ENCODE peak calls at places on chromosomes 5 and 9, in ten cellular contexts. B is WTC11, D is H1, L is HCT116, Z is HepG2, K is A549, V is SK-N-SH, Y is K562, G is endothelial cell of umbilical vein, X is GM12878. H is an unnamed sample.

GRCh38 chr5:104146652-104147051 is 584.1 kb upstream of the NUDT12 start:
- DNase-seq in D (no peak), Z (no peak), G (no peak), K (no peak), B (no peak), V (no peak), Y (no peak), X (no peak), L (no peak), H (no peak)

GRCh38 chr9:76255781-76256455 is 138.3 kb downstream of the RFK start:
- DNase-seq in Z (no peak), B (no peak), G (no peak), V (no peak), L (no peak), K (peak; percentile 21), D (no peak), X (no peak), Y (no peak), H (peak; percentile 28)

GRCh38 chr5:99000221-99000620 is 71.4 kb upstream of the CHD1 start:
- DNase-seq in V (no peak), G (no peak), L (no peak), B (no peak), K (no peak), X (no peak), D (no peak), Y (no peak), Z (no peak), H (no peak)

GRCh38 chr5:173328896-173329369 is 719 bp upstream of the STC2 start:
- DNase-seq in B (peak; percentile 70), V (no peak), G (peak; percentile 58), Z (peak; percentile 64), L (peak; percentile 54), Y (no peak), D (peak; percentile 78), K (peak; percentile 69), X (no peak), H (peak; percentile 43)

GRCh38 chr5:17217421-17218352 is at the start of gene BASP1:
- DNase-seq in L (no peak), V (peak; percentile 84), Y (no peak), Z (no peak), G (peak; percentile 67), D (peak; percentile 81), B (peak; percentile 81), K (peak; percentile 91), X (no peak), H (peak; percentile 88)

GRCh38 chr9:109861499-109861898 is 81.5 kb downstream of the PALM2AKAP2 start:
- DNase-seq in K (no peak), L (no peak), Z (no peak), D (no peak), X (no peak), V (no peak), Y (no peak), B (no peak), G (no peak), H (no peak)

GRCh38 chr9:134925011-134925511 is 7.3 kb upstream of the FCN1 start:
- DNase-seq in B (no peak), D (no peak), K (no peak), Y (no peak), X (no peak), L (no peak), Z (no peak), G (no peak), V (no peak), H (peak; percentile 72)

GRCh38 chr9:76716270-76716669 is 48.0 kb upstream of the PCA3 start:
- DNase-seq in Y (no peak), X (no peak), Z (no peak), D (no peak), L (no peak), K (no peak), B (no peak), G (no peak), V (no peak), H (no peak)

GRCh38 chr9:130319300-130319699 is 53.7 kb downstream of the HMCN2 start:
- DNase-seq in V (peak; percentile 42), G (no peak), X (no peak), B (no peak), D (no peak), K (no peak), L (no peak), Y (no peak), Z (no peak), H (no peak)

GRCh38 chr5:133469846-133470245 is 142.5 kb downstream of the FSTL4 start:
- DNase-seq in B (no peak), D (no peak), Z (no peak), G (no peak), V (no peak), L (no peak), Y (no peak), X (no peak), K (no peak), H (no peak)

GRCh38 chr9:104776787-104777186 is 12.9 kb downstream of the NIPSNAP3B start:
- DNase-seq in G (no peak), Y (no peak), L (no peak), D (no peak), K (no peak), V (no peak), B (no peak), Z (no peak), X (no peak), H (no peak)

GRCh38 chr5:122937914-122938313 is 92.5 kb downstream of the SNX24 start:
- DNase-seq in D (no peak), V (no peak), X (no peak), L (no peak), Y (no peak), K (no peak), G (peak; percentile 6), Z (no peak), B (no peak), H (no peak)

GRCh38 chr5:1784197-1785050 is 15.2 kb downstream of the MRPL36 start:
- DNase-seq in L (no peak), V (no peak), Y (no peak), B (no peak), X (no peak), Z (no peak), G (no peak), K (no peak), D (no peak), H (no peak)

GRCh38 chr5:54693936-54694510 is 176.5 kb downstream of the SNX18 start:
- DNase-seq in Y (no peak), V (no peak), L (no peak), D (no peak), K (no peak), B (no peak), G (no peak), X (no peak), Z (no peak), H (no peak)

GRCh38 chr5:12959744-12960143 is 984.7 kb downstream of the DNAH5 start:
- DNase-seq in V (no peak), Z (no peak), Y (no peak), K (no peak), X (no peak), D (no peak), G (no peak), L (no peak), B (no peak), H (no peak)

GRCh38 chr5:174505621-174506020 is 218.8 kb upstream of the MSX2 start:
- DNase-seq in B (no peak), D (no peak), V (no peak), K (no peak), Y (no peak), Z (no peak), G (no peak), L (no peak), X (no peak), H (no peak)

GRCh38 chr5:12292610-12293204 is 388.5 kb upstream of the CTNND2 start:
- DNase-seq in X (no peak), K (peak; percentile 12), V (no peak), Y (peak; percentile 8), D (no peak), L (no peak), Z (no peak), G (no peak), B (no peak), H (peak; percentile 53)

GRCh38 chr9:69130456-69131441 is 43.3 kb upstream of the TJP2 start:
- DNase-seq in Z (no peak), V (no peak), L (no peak), K (no peak), X (no peak), Y (no peak), B (no peak), D (no peak), G (peak; percentile 76), H (no peak)

DNA sequence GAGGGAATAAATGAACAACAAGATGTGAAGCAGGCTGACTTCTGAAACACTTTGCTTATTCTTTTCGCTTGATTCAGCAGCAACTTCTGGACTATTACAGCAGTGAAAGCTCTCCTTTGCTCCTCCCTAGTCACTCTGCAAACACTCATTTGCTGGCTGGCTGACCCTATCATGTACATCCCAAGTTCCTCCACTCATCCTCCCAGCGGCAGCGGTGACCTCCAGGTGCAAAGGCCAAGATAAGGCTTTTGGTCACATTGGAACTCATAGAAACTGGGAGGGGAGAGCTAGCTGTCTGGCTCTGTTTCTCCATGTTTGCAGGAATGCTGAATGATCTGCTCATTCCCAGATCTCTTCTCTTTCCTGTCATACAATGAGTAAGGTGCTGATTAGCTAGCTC is 250.4 kb upstream of the PDE4D start:
- DNase-seq in D (no peak), X (no peak), K (no peak), G (no peak), B (no peak), Z (peak; percentile 15), Y (no peak), L (no peak), V (no peak), H (no peak)
- TF ChIP-seq MAX in D (no peak), X (no peak), K (no peak), G (no peak), B (no peak), Z (no peak), Y (no peak), L (no peak), V (no peak), H (no peak)

GRCh38 chr5:102865171-102865509 is 110.0 kb downstream of the PAM start:
- DNase-seq in B (no peak), K (no peak), G (peak; percentile 55), Z (no peak), L (peak; percentile 49), D (no peak), V (no peak), Y (no peak), X (no peak), H (no peak)
- TF ChIP-seq MAX in B (no peak), K (no peak), G (no peak), Z (no peak), L (no peak), D (no peak), V (no peak), Y (no peak), X (no peak), H (no peak)

DNA sequence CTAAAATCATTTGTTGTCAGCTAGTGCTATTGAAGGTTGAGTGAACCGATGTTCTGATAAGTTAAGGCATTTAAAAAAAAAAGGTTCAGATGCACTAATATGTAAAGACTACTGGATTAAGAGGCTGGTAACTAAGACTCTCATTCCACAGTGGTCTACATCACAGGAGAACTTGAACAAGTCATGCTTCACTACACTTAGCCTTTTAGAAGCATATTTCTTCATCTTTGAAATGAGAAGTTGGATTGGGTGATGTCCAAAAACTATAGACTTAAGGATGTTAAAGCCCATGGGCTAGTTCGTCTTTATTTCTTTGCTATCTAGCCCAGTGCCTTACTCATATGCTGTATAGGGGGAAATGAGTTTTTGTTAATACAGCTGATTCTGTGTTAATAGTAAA is 107.2 kb downstream of the NDUFS4 start:
- DNase-seq in B (no peak), Z (no peak), Y (no peak), V (no peak), X (no peak), L (no peak), K (no peak), G (no peak), D (no peak), H (no peak)
- TF ChIP-seq MAX in B (no peak), Z (no peak), Y (no peak), V (no peak), X (no peak), L (no peak), K (no peak), G (no peak), D (no peak), H (no peak)

GRCh38 chr9:93161801-93162635 is 21.9 kb upstream of the WNK2 start:
- DNase-seq in D (no peak), B (no peak), G (no peak), L (no peak), K (no peak), Z (no peak), Y (no peak), X (no peak), V (no peak), H (no peak)
- TF ChIP-seq MAX in D (no peak), B (no peak), G (no peak), L (no peak), K (no peak), Z (no peak), Y (no peak), X (no peak), V (no peak), H (no peak)